ENCODE peak calls at places on chromosomes 7 and 10, in six cellular contexts. Y, D, M, Z, L and N are unnamed samples.

GRCh38 chr7:128381161-128381821 is 19.8 kb upstream of the PRRT4 start:
- DNase-seq in Z (no peak), L (no peak), Y (peak; percentile 81), M (no peak), D (no peak), N (no peak)

GRCh38 chr7:116342125-116342524 is 131.8 kb downstream of the TES start:
- DNase-seq in D (no peak), Y (no peak), M (no peak), Z (no peak), L (no peak), N (no peak)

GRCh38 chr7:43834463-43835251 is 34.7 kb downstream of the MRPS24 start:
- DNase-seq in Y (no peak), M (peak; percentile 15), D (peak; percentile 2), Z (no peak), L (no peak), N (no peak)

GRCh38 chr10:127679642-127680255 is 57.2 kb upstream of the FOXI2 start:
- DNase-seq in L (no peak), Z (no peak), Y (no peak), M (no peak), D (no peak), N (no peak)

GRCh38 chr10:133359972-133360610 is 2.3 kb upstream of the FUOM start:
- DNase-seq in Z (no peak), D (no peak), L (no peak), Y (no peak), M (no peak), N (no peak)

GRCh38 chr10:89535185-89536012 is at the start of gene SLC16A12:
- DNase-seq in Y (peak; percentile 43), M (no peak), L (no peak), Z (no peak), D (peak; percentile 22), N (no peak)

GRCh38 chr10:128051548-128051947 is 74.7 kb downstream of the MKI67 start:
- DNase-seq in L (no peak), Y (no peak), Z (no peak), D (no peak), M (no peak), N (no peak)

GRCh38 chr10:77349226-77349625 is 288.4 kb downstream of the KCNMA1 start:
- DNase-seq in L (no peak), M (no peak), D (no peak), Y (no peak), Z (no peak), N (no peak)

GRCh38 chr10:58806323-58806722 is 293.7 kb downstream of the BICC1 start:
- DNase-seq in D (no peak), L (no peak), Z (no peak), Y (no peak), M (no peak), N (no peak)

GRCh38 chr7:36116347-36117200 is 36.5 kb upstream of the EEPD1 start:
- DNase-seq in M (no peak), Z (no peak), L (no peak), Y (no peak), D (no peak), N (no peak)

GRCh38 chr7:153886506-153887391 is 165.4 kb upstream of the DPP6 start:
- DNase-seq in Z (peak; percentile 84), M (no peak), L (no peak), Y (no peak), D (no peak), N (no peak)

GRCh38 chr7:55439627-55440026 is 74.5 kb downstream of the LANCL2 start:
- DNase-seq in D (peak; percentile 8), Z (peak; percentile 61), L (no peak), Y (no peak), M (no peak), N (no peak)

GRCh38 chr7:96833701-96834453 is 124.2 kb upstream of the SEM1 start:
- DNase-seq in D (no peak), Y (no peak), Z (no peak), M (no peak), L (no peak), N (no peak)

GRCh38 chr10:123757853-123758252 is 91.7 kb downstream of the GPR26 start:
- DNase-seq in Z (no peak), D (no peak), Y (no peak), L (no peak), M (no peak), N (no peak)

GRCh38 chr10:30625110-30625509 is 4.4 kb downstream of the LYZL2 start:
- DNase-seq in L (no peak), Y (no peak), Z (no peak), M (no peak), D (no peak), N (no peak)

GRCh38 chr10:20892011-20892585 is 5.0 kb downstream of the NEBL start:
- DNase-seq in Y (no peak), D (peak; percentile 34), M (no peak), L (no peak), Z (no peak), N (no peak)

GRCh38 chr10:26843736-26844135 is 17.0 kb downstream of the ABI1 start:
- DNase-seq in D (no peak), L (no peak), M (no peak), Y (no peak), Z (no peak), N (no peak)

GRCh38 chr10:33330543-33331019 is 3.9 kb downstream of the NRP1 start:
- DNase-seq in L (peak; percentile 52), Z (peak; percentile 68), D (peak; percentile 91), Y (peak; percentile 38), M (peak; percentile 75), N (no peak)

GRCh38 chr10:28892818-28893547 is 215.7 kb downstream of the BAMBI start:
- DNase-seq in Z (no peak), D (peak; percentile 71), Y (no peak), M (no peak), L (no peak), N (no peak)

GRCh38 chr7:50308301-50309129 is 4.0 kb downstream of the IKZF1 start:
- DNase-seq in D (no peak), Z (no peak), L (no peak), Y (no peak), M (no peak), N (no peak)

GRCh38 chr7:84412161-84412969 is 217.8 kb upstream of the SEMA3A start:
- DNase-seq in L (no peak), Y (no peak), D (peak; percentile 93), Z (peak; percentile 38), M (no peak), N (no peak)

GRCh38 chr7:114939484-114940097 is 17.7 kb downstream of the MDFIC start:
- DNase-seq in Z (no peak), L (no peak), D (no peak), Y (no peak), M (no peak), N (no peak)

GRCh38 chr10:86693721-86694369 is 25.5 kb downstream of the LDB3 start:
- DNase-seq in D (peak; percentile 74), Z (no peak), L (no peak), M (peak; percentile 25), Y (peak; percentile 64), N (no peak)